ENCODE peak calls at places on chromosomes 16 and 17, in ten cellular contexts. Z, O, I, R, S, A, D, J, Y and M are unnamed samples. For H3K4me1, the result is how much of the 10 kb centered on the place peaks cover.

GRCh38 chr17:82914375-82914774 is 74.6 kb upstream of the ZNF750 start:
- DNase-seq in Z (peak), O (no peak), I (peak), R (peak), S (no peak), A (no peak), D (no peak), J (no peak), Y (no peak), M (no peak)

GRCh38 chr17:8885968-8886674 is 18.6 kb upstream of the PIK3R6 start:
- DNase-seq in Z (no peak), O (no peak), I (no peak), R (no peak), S (no peak), A (no peak), D (no peak), J (peak), Y (no peak), M (no peak)

GRCh38 chr16:59859606-59860402 is 1125.7 kb upstream of the GOT2 start:
- DNase-seq in Z (no peak), O (no peak), I (no peak), R (no peak), S (no peak), A (no peak), D (no peak), J (no peak), Y (no peak), M (no peak)

GRCh38 chr17:82962163-82962720 is 117.2 kb upstream of the METRNL start:
- DNase-seq in Z (peak), O (no peak), I (no peak), R (no peak), S (no peak), A (no peak), D (peak), J (no peak), Y (no peak), M (peak)

GRCh38 chr16:25916091-25916490 is 224.3 kb downstream of the HS3ST4 start:
- DNase-seq in Z (no peak), O (no peak), I (no peak), R (no peak), S (no peak), A (no peak), D (no peak), J (no peak), Y (no peak), M (no peak)

GRCh38 chr17:59853168-59853918 is 39.4 kb downstream of the TUBD1 start:
- DNase-seq in Z (peak), O (no peak), I (peak), R (no peak), S (peak), A (peak), D (peak), J (peak), Y (no peak), M (no peak)

GRCh38 chr16:80144191-80144590 is 396.6 kb upstream of the DYNLRB2 start:
- DNase-seq in Z (no peak), O (no peak), I (no peak), R (no peak), S (no peak), A (no peak), D (no peak), J (no peak), Y (peak), M (no peak)

GRCh38 chr16:48507346-48507745 is 102.6 kb downstream of the N4BP1 start:
- DNase-seq in Z (no peak), O (no peak), I (no peak), R (no peak), S (no peak), A (no peak), D (no peak), J (no peak), Y (no peak), M (no peak)

GRCh38 chr17:75778861-75779249 is 5.8 kb upstream of the UNK start:
- DNase-seq in Z (peak), O (no peak), I (peak), R (peak), S (peak), A (peak), D (no peak), J (no peak), Y (no peak), M (no peak)

GRCh38 chr17:47363171-47363570 is 39.4 kb downstream of the EFCAB13 start:
- DNase-seq in Z (no peak), O (no peak), I (no peak), R (no peak), S (no peak), A (no peak), D (no peak), J (no peak), Y (no peak), M (no peak)

GRCh38 chr17:29458066-29458465 is 67.9 kb downstream of the TAOK1 start:
- DNase-seq in Z (no peak), O (no peak), I (no peak), R (no peak), S (no peak), A (no peak), D (no peak), J (no peak), Y (no peak), M (no peak)

GRCh38 chr17:73293031-73293430 is 18.8 kb downstream of the CDC42EP4 start:
- DNase-seq in Z (peak), O (no peak), I (no peak), R (no peak), S (no peak), A (no peak), D (no peak), J (no peak), Y (no peak), M (no peak)

GRCh38 chr17:50905460-50905803 is 39.3 kb upstream of the TOB1 start:
- DNase-seq in Z (peak), O (no peak), I (no peak), R (peak), S (no peak), A (peak), D (no peak), J (no peak), Y (no peak), M (no peak)

GRCh38 chr17:74453665-74454196 is 12.7 kb upstream of the CD300A start:
- DNase-seq in Z (peak), O (peak), I (peak), R (no peak), S (no peak), A (no peak), D (no peak), J (peak), Y (no peak), M (peak)

GRCh38 chr16:56423584-56424403 is 1.6 kb downstream of the AMFR start:
- DNase-seq in Z (no peak), O (no peak), I (no peak), R (no peak), S (no peak), A (peak), D (no peak), J (no peak), Y (peak), M (no peak)

GRCh38 chr16:19138601-19139000 is 24.8 kb downstream of the ITPRIPL2 start:
- DNase-seq in Z (peak), O (peak), I (peak), R (peak), S (peak), A (no peak), D (peak), J (no peak), Y (no peak), M (no peak)

GRCh38 chr16:89269805-89270665 is 52.5 kb downstream of the ZNF778 start:
- DNase-seq in Z (no peak), O (no peak), I (no peak), R (no peak), S (no peak), A (no peak), D (no peak), J (no peak), Y (no peak), M (no peak)

GRCh38 chr17:10683853-10684252 is 13.5 kb downstream of the SCO1 start:
- DNase-seq in Z (no peak), O (no peak), I (peak), R (no peak), S (no peak), A (peak), D (no peak), J (peak), Y (no peak), M (no peak)

GRCh38 chr16:19520861-19521331 is 1.0 kb downstream of the GDE1 start:
- DNase-seq in Z (peak), O (no peak), I (no peak), R (no peak), S (peak), A (no peak), D (no peak), J (peak), Y (peak), M (no peak)

GRCh38 chr17:4332296-4332970 is 34.0 kb downstream of the UBE2G1 start:
- DNase-seq in Z (no peak), O (no peak), I (no peak), R (no peak), S (no peak), A (no peak), D (no peak), J (no peak), Y (no peak), M (no peak)

GRCh38 chr16:55330726-55331647 is 7.0 kb downstream of the IRX6 start:
- DNase-seq in Z (no peak), O (no peak), I (no peak), R (no peak), S (no peak), A (no peak), D (no peak), J (no peak), Y (no peak), M (no peak)

GRCh38 chr17:62696256-62696655 is 68.8 kb downstream of the MRC2 start:
- DNase-seq in Z (no peak), O (no peak), I (no peak), R (no peak), S (no peak), A (no peak), D (no peak), J (no peak), Y (no peak), M (no peak)

GRCh38 chr16:89355036-89355435 is 135.3 kb downstream of the ANKRD11 start:
- DNase-seq in Z (no peak), O (no peak), I (no peak), R (no peak), S (no peak), A (no peak), D (no peak), J (no peak), Y (no peak), M (no peak)

GRCh38 chr16:55989569-55989907 is 114.4 kb upstream of the CES5A start:
- DNase-seq in Z (no peak), O (no peak), I (no peak), R (no peak), S (no peak), A (no peak), D (no peak), J (no peak), Y (no peak), M (no peak)

DNA sequence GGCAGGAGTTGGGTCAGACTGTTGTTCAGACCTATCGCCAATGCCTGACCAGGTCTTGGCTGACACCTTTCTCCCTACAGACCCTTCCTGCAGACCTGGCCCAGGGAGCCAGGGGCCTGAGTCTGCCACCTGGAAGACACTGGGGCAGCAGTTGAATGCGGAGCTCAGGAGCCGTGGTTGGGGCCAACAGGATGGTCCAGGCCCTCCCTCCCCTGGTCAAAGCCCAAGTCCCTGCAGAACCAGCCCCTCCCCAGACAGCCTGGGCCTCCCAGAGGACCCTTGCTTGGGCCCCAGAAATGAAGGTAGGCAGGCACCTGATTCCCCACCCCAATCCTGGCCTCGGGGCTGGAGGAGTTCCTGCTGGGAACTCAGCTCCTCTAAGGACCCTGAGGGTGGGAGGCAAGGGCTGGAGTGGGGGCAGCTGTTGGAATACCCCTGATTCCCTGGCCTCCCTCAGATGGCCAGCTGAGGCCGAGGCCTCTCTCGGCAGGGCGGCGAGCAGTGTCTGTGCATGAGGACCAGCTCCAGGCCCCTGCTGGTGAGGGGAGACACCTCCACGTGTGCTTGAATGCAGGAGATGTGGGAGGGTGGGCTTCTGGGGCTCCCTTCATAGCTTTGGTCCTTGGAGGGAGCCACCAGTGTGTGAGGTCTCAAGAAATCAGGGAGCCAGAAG is 3.6 kb downstream of the ACD start:
- DNase-seq in Z (no peak), O (no peak), I (no peak), R (no peak), S (peak), A (no peak), D (no peak), J (no peak), Y (no peak), M (no peak)
- TF ChIP-seq EP300 in Z (no peak), O (no peak), I (no peak), R (no peak), S (no peak), A (no peak), D (no peak), J (no peak), Y (no peak), M (no peak)

GRCh38 chr17:282912-283882 is 69.4 kb downstream of the RPH3AL start:
- DNase-seq in Z (no peak), O (no peak), I (no peak), R (peak), S (no peak), A (no peak), D (peak), J (no peak), Y (no peak), M (peak)
- H3K4me1 ChIP-seq in Z (under half), O (under half), I (under half), R (under half), S (under half), A (under half), D (under half), J (under half), Y (under half), M (under half)

GRCh38 chr17:57968456-57968855 is 13.2 kb upstream of the CUEDC1 start:
- DNase-seq in Z (no peak), O (no peak), I (no peak), R (no peak), S (no peak), A (no peak), D (no peak), J (no peak), Y (no peak), M (no peak)

GRCh38 chr17:57975044-57975443 is 13.0 kb downstream of the VEZF1 start:
- DNase-seq in Z (no peak), O (no peak), I (peak), R (no peak), S (no peak), A (peak), D (no peak), J (no peak), Y (no peak), M (no peak)

GRCh38 chr17:57970706-57971105 is 15.5 kb upstream of the CUEDC1 start:
- DNase-seq in Z (no peak), O (no peak), I (no peak), R (no peak), S (no peak), A (no peak), D (no peak), J (no peak), Y (no peak), M (no peak)

GRCh38 chr17:57972151-57972550 is 15.9 kb downstream of the VEZF1 start:
- DNase-seq in Z (no peak), O (no peak), I (no peak), R (no peak), S (no peak), A (no peak), D (no peak), J (no peak), Y (no peak), M (no peak)

GRCh38 chr17:57971572-57971971 is 16.4 kb upstream of the CUEDC1 start:
- DNase-seq in Z (no peak), O (no peak), I (no peak), R (no peak), S (no peak), A (no peak), D (no peak), J (no peak), Y (no peak), M (no peak)
- TF ChIP-seq EP300 in Z (no peak), O (no peak), I (no peak), R (no peak), S (no peak), A (no peak), D (no peak), J (no peak), Y (no peak), M (no peak)

DNA sequence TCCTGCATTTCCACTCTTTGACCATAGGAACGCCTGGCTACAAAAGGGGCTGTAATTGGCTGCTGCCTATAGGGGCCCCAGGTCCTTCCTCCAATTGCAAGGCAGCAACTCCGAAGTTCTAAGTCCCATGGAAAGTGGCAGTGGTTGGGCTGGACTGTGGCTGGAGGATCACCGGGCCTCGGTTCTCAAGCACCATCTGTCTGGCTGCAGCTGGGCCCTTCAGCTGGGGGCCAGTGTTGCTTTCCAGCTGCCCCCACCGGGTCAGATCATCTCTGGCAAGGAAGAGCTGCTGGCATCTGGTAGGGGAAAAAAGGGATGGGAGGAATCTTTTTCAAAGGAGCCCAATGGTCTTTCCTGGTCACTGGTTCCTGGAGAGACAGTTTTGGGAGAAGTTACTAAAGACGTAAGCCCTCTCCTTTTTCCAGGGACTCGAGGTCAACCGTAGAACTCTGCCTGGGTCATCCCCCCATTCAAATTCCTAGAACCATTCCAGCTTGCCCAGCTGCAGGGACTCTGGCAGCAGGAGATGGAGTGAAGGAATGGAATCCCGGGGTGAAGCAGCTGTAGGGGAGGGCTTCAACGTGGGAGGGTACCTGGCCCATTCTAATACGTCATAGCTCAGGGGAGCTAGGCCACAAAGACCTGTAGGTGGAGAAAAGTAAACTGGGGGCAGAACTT is 13.3 kb upstream of the MRPS23 start:
- DNase-seq in Z (no peak), O (no peak), I (no peak), R (no peak), S (no peak), A (peak), D (peak), J (no peak), Y (no peak), M (peak)
- H3K4me1 ChIP-seq in Z (under half), O (under half), I (half or more), R (under half), S (under half), A (half or more), D (half or more), J (under half), Y (under half), M (under half)

GRCh38 chr17:81583589-81584337 is 31.6 kb upstream of the FAAP100 start:
- DNase-seq in Z (no peak), O (no peak), I (no peak), R (no peak), S (no peak), A (peak), D (no peak), J (no peak), Y (no peak), M (no peak)
- TF ChIP-seq EP300 in Z (no peak), O (no peak), I (no peak), R (no peak), S (no peak), A (no peak), D (no peak), J (no peak), Y (no peak), M (no peak)